ENCODE peak calls at places on chromosomes 7 and 10, in five cellular contexts. U, Q, C, N and G are unnamed samples.

GRCh38 chr7:15317215-15317614 is 244.6 kb downstream of the AGMO start:
- DNase-seq in Q (no peak), N (no peak), C (no peak), U (no peak), G (no peak)

GRCh38 chr7:133434246-133434865 is 181.5 kb downstream of the EXOC4 start:
- DNase-seq in N (no peak), C (no peak), U (no peak), Q (no peak), G (peak)

GRCh38 chr10:67839957-67840356 is 2.0 kb upstream of the DNAJC12 start:
- DNase-seq in C (no peak), U (no peak), N (no peak), Q (no peak), G (no peak)

GRCh38 chr7:91083855-91084644 is 180.2 kb upstream of the FZD1 start:
- DNase-seq in Q (no peak), U (no peak), N (no peak), C (no peak), G (no peak)

GRCh38 chr10:70578371-70578947 is 24.1 kb downstream of the PRF1 start:
- DNase-seq in U (no peak), C (peak), N (no peak), Q (peak), G (no peak)

GRCh38 chr7:26520483-26520882 is 228.8 kb downstream of the SNX10 start:
- DNase-seq in U (no peak), Q (no peak), C (no peak), N (no peak), G (no peak)

GRCh38 chr10:19816420-19817250 is at the start of gene PLXDC2:
- DNase-seq in U (peak), C (peak), N (no peak), Q (no peak), G (no peak)

GRCh38 chr10:126049741-126050140 is 153.4 kb downstream of the FANK1 start:
- DNase-seq in C (no peak), U (no peak), N (peak), Q (no peak), G (no peak)

GRCh38 chr7:141674702-141675101 is 27.3 kb downstream of the DENND11 start:
- DNase-seq in U (no peak), Q (no peak), C (peak), N (no peak), G (no peak)

GRCh38 chr10:73058057-73058591 is 38.5 kb downstream of the P4HA1 start:
- DNase-seq in C (no peak), N (no peak), Q (no peak), U (no peak), G (no peak)

GRCh38 chr10:7965457-7965856 is 89.0 kb upstream of the GATA3 start:
- DNase-seq in N (no peak), Q (no peak), C (no peak), U (no peak), G (no peak)

GRCh38 chr7:18754766-18755165 is 259.2 kb downstream of the HDAC9 start:
- DNase-seq in N (no peak), U (no peak), C (no peak), Q (no peak), G (no peak)

GRCh38 chr7:27840314-27840713 is 100.4 kb downstream of the TAX1BP1 start:
- DNase-seq in C (no peak), Q (no peak), U (no peak), N (no peak), G (no peak)

GRCh38 chr7:144682581-144683280 is 153.1 kb downstream of the TPK1 start:
- DNase-seq in U (no peak), N (no peak), Q (no peak), C (no peak), G (no peak)

GRCh38 chr7:120996333-120996982 is 7.9 kb downstream of the CPED1 start:
- DNase-seq in N (peak), Q (no peak), U (peak), C (peak), G (peak)

GRCh38 chr7:154680894-154681659 is 321.8 kb downstream of the PAXIP1 start:
- DNase-seq in Q (no peak), N (no peak), U (no peak), C (no peak), G (no peak)

DNA sequence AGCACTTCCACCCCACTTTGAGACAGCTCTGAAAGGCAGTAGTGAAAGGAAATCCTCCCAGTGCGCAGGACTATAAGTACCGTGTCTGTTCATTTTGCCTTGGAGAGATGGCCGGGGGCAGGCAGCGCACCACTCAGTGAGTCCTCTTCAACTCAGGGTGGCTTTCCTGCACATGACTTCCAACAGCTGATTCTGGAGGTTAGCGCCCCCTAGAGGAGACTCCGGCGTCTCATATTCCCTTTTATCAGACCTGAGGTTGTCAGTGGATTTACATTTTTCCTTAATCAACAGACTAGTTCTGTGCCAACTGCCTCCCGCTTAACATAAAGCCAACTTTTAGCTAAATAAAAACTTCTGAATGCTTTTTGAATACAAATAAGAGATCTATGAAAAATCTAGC is 101.0 kb downstream of the HERPUD2 start:
- DNase-seq in N (no peak), Q (no peak), U (no peak), C (peak), G (no peak)
- TF ChIP-seq CTCF in N (peak), Q (no peak), U (no peak), C (no peak), G (peak)

GRCh38 chr7:73671317-73671651 is 3.7 kb downstream of the VPS37D start:
- DNase-seq in C (no peak), Q (no peak), U (no peak), N (no peak), G (no peak)

GRCh38 chr7:73669316-73669715 is 1.7 kb downstream of the VPS37D start:
- DNase-seq in Q (no peak), N (no peak), C (no peak), U (no peak), G (no peak)

GRCh38 chr7:73674468-73675124 is 7.0 kb downstream of the VPS37D start:
- DNase-seq in Q (no peak), U (no peak), C (no peak), N (no peak), G (no peak)

GRCh38 chr7:73669858-73670385 is 2.3 kb downstream of the VPS37D start:
- DNase-seq in C (no peak), U (no peak), Q (no peak), N (no peak), G (no peak)

GRCh38 chr7:73671857-73672445 is 4.3 kb downstream of the VPS37D start:
- DNase-seq in N (no peak), U (no peak), C (no peak), Q (no peak), G (no peak)
- TF ChIP-seq CTCF in N (no peak), U (no peak), C (no peak), Q (no peak), G (no peak)

DNA sequence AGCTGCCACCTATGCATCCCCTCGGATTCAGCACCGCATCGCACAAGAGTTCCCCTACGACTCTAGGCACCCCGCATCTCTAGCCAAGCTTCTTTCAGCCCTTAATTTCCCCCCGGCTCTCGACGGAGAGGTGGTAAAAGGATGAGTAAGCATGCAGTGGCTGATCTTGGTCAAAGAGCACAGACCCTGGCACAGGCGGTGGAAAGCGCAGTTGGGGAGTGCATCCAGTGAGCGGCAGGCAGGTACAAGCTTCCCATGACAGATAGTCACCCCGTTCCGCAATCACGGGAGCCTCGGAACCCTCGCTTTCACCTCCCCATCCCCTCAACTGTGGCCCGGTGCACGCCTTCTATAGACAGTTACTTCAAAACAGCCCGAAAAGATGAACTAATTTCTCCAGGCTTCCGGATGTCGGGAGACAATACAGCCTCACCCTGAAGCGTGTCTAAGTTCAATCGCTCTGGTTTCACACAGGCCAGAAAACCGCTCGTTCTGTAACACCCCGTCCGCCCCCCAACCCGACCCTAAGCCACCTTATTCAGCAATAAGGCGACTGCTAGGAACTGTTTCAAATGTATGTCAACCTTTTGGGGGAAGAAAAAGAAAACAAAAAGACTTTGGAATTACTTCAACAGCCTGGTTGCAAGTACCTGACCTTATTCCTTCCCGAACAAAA is 1.5 kb downstream of the RHEB start:
- DNase-seq in Q (peak), U (peak), N (no peak), C (peak), G (no peak)
- TF ChIP-seq CTCF in Q (no peak), U (no peak), N (no peak), C (no peak), G (no peak)

DNA sequence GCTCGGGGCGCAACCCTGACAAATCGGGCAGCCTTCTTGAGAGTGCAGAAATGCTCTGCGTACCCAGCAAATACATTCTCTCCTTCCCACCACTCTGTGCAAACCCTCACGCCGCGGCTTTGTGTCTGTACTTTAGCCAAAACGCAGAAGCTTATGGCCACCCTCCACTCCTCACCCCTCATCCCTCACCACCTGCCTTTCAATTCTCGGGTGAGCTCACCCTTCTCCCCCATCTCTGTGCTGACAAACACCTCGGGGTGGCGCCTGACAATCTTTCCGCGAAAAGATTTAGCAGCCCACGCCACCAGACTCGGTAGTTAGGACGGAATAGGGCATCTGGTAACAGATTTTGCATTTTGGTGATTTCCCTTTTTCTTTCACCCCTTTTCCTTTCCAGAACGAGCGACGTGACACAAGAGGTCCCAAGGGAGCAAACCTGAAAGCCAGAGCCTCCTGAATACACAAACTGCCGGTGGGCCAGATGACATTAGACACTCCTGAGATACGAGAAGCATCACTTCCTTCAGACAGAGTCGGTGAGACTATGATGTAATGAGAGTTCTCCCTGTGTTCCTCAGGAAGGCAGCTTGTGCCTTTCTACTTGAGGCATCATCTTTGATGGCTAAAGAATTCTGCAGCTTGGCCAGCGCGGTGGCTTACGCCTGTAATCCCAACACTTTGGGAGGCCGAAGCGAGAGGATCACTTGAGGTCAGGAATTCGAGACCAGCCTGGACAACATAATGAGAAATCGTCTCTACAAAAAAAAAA is 663 bp upstream of the ATAD1 start:
- DNase-seq in C (peak), N (no peak), U (peak), Q (peak), G (no peak)
- TF ChIP-seq CTCF in C (no peak), N (no peak), U (no peak), Q (no peak), G (peak)

GRCh38 chr7:149669121-149669818 is 104.1 kb downstream of the ZNF467 start:
- DNase-seq in Q (no peak), U (no peak), C (no peak), N (no peak), G (no peak)
- TF ChIP-seq CTCF in Q (peak), U (no peak), C (no peak), N (peak), G (peak)